ENCODE peak calls at places on chromosomes 11 and 22, in six cellular contexts. L, T, B, I, C and R are unnamed samples.

GRCh38 chr11:62508336-62509058 is 38.1 kb downstream of the AHNAK start:
- DNase-seq in T (peak), L (peak), I (peak), B (no peak), C (peak), R (peak)

GRCh38 chr11:62322524-62322923 is 14.7 kb upstream of the ASRGL1 start:
- DNase-seq in B (no peak), I (no peak), C (no peak), T (no peak), L (no peak), R (no peak)

GRCh38 chr22:27306771-27307170 is 494.8 kb downstream of the MN1 start:
- DNase-seq in T (no peak), L (no peak), I (no peak), C (no peak), B (no peak), R (no peak)

GRCh38 chr11:102276302-102277182 is 40.7 kb upstream of the BIRC3 start:
- DNase-seq in T (peak), B (no peak), C (peak), L (peak), I (no peak), R (no peak)

GRCh38 chr11:93123351-93123898 is 74.4 kb downstream of the SLC36A4 start:
- DNase-seq in T (no peak), C (no peak), I (no peak), L (peak), B (no peak), R (no peak)

GRCh38 chr11:115132829-115133228 is 371.4 kb downstream of the CADM1 start:
- DNase-seq in B (no peak), I (peak), T (no peak), L (no peak), C (no peak), R (no peak)

GRCh38 chr22:37525073-37525745 is 6.0 kb upstream of the CARD10 start:
- DNase-seq in T (peak), L (peak), C (peak), I (peak), B (no peak), R (peak)

GRCh38 chr11:65180877-65181568 is 705 bp upstream of the CAPN1 start:
- DNase-seq in B (peak), L (peak), T (peak), I (peak), C (peak), R (peak)

GRCh38 chr11:59857444-59858434 is 8.5 kb downstream of the TCN1 start:
- DNase-seq in B (no peak), I (no peak), L (no peak), C (peak), T (peak), R (peak)

GRCh38 chr11:61075891-61076290 is 26.4 kb upstream of the CD5 start:
- DNase-seq in I (peak), T (no peak), B (no peak), L (peak), C (peak), R (no peak)

GRCh38 chr11:63667993-63668392 is 3.2 kb downstream of the ATL3 start:
- DNase-seq in C (peak), B (no peak), T (peak), I (no peak), L (peak), R (peak)

GRCh38 chr11:40130427-40130826 is 1329.0 kb downstream of the LRRC4C start:
- DNase-seq in C (no peak), I (peak), L (no peak), T (no peak), B (no peak), R (no peak)

GRCh38 chr11:67301951-67302516 is 1.3 kb upstream of the SSH3 start:
- DNase-seq in B (no peak), I (peak), T (no peak), C (peak), L (peak), R (peak)

GRCh38 chr22:44440224-44441160 is 57.5 kb downstream of the RTL6 start:
- DNase-seq in C (no peak), T (no peak), B (no peak), I (peak), L (no peak), R (no peak)

GRCh38 chr22:33789690-33790253 is 130.5 kb downstream of the LARGE1 start:
- DNase-seq in C (no peak), B (no peak), I (no peak), T (no peak), L (no peak), R (no peak)

GRCh38 chr22:39962071-39962470 is 1.9 kb downstream of the TMA7B start:
- DNase-seq in L (no peak), B (no peak), T (no peak), I (no peak), C (no peak), R (no peak)

GRCh38 chr11:119422505-119423416 is at the start of gene THY1:
- DNase-seq in I (peak), B (no peak), L (peak), T (peak), C (peak), R (no peak)

GRCh38 chr22:20646377-20646776 is 127.5 kb upstream of the SERPIND1 start:
- DNase-seq in I (no peak), T (no peak), B (no peak), C (no peak), L (no peak), R (no peak)

GRCh38 chr22:37661160-37661924 is 2.8 kb downstream of the PDXP start:
- DNase-seq in T (peak), B (no peak), L (peak), C (peak), I (no peak), R (no peak)

GRCh38 chr11:70468256-70469230 is 70.2 kb downstream of the CTTN start:
- DNase-seq in C (peak), B (no peak), T (no peak), L (peak), I (no peak), R (no peak)

GRCh38 chr11:19398772-19399542 is 158.2 kb upstream of the E2F8 start:
- DNase-seq in I (no peak), C (peak), L (peak), T (peak), B (no peak), R (no peak)